ENCODE peak calls at places on chromosomes 12 and 14, in seven cellular contexts. L is breast epithelium, C is T-cell, A is GM12892, U is NCI-H1436, F is LHCN-M2, Y is astrocyte of the spinal cord. J is an unnamed sample.

GRCh38 chr14:55816225-55816624 is 236.2 kb downstream of the KTN1 start:
- DNase-seq in U (no peak), F (no peak), L (no peak), Y (no peak), C (no peak), A (no peak), J (no peak)

GRCh38 chr12:116882742-116883141 is 1.5 kb upstream of the HRK start:
- DNase-seq in U (no peak), A (no peak), L (no peak), F (peak; percentile 40), C (no peak), Y (peak; percentile 31), J (no peak)

GRCh38 chr12:42587564-42588307 is 1.8 kb downstream of the PRICKLE1 start:
- DNase-seq in C (no peak), L (no peak), U (no peak), Y (no peak), A (no peak), F (no peak), J (no peak)

GRCh38 chr14:22981090-22982012 is 1.0 kb downstream of the AJUBA start:
- DNase-seq in C (no peak), L (no peak), U (no peak), A (no peak), Y (peak; percentile 29), F (no peak), J (peak; percentile 18)

GRCh38 chr12:115149685-115150378 is 465.9 kb upstream of the TBX3 start:
- DNase-seq in C (no peak), U (no peak), L (no peak), F (no peak), A (no peak), Y (peak; percentile 86), J (peak; percentile 2)

GRCh38 chr12:64633940-64634337 is 23.6 kb downstream of the RASSF3 start:
- DNase-seq in A (no peak), U (no peak), C (no peak), F (peak; percentile 66), L (no peak), Y (peak; percentile 70), J (peak; percentile 17)

GRCh38 chr14:31449971-31450610 is 7.2 kb downstream of the DTD2 start:
- DNase-seq in F (peak; percentile 38), A (no peak), C (no peak), U (peak; percentile 43), L (no peak), Y (peak; percentile 59), J (peak; percentile 31)

GRCh38 chr12:67222302-67222701 is 46.9 kb upstream of the CAND1 start:
- DNase-seq in L (no peak), U (peak; percentile 20), C (no peak), F (peak; percentile 39), A (no peak), Y (peak; percentile 37), J (peak; percentile 22)